ENCODE peak calls at places on chromosomes 7 and 10, in six cellular contexts. G, J, H, E, C and D are unnamed samples.

GRCh38 chr7:6026011-6026819 is 5.0 kb upstream of the ANKRD61 start:
- DNase-seq in G (peak), J (peak), H (peak), E (peak), C (peak), D (no peak)

GRCh38 chr7:128447944-128448556 is 7.6 kb upstream of the HILPDA start:
- DNase-seq in G (no peak), J (no peak), H (no peak), E (no peak), C (no peak), D (peak)

GRCh38 chr10:128008521-128009250 is 101.8 kb downstream of the PTPRE start:
- DNase-seq in G (no peak), J (no peak), H (no peak), E (no peak), C (no peak), D (no peak)

GRCh38 chr10:101136007-101136707 is 5.1 kb downstream of the TLX1 start:
- DNase-seq in G (no peak), J (peak), H (no peak), E (no peak), C (no peak), D (no peak)

GRCh38 chr10:69065406-69066361 is 22.2 kb upstream of the SRGN start:
- DNase-seq in G (peak), J (no peak), H (peak), E (no peak), C (no peak), D (no peak)

GRCh38 chr10:13977861-13978843 is 352.6 kb downstream of the FRMD4A start:
- DNase-seq in G (peak), J (no peak), H (no peak), E (no peak), C (no peak), D (no peak)

GRCh38 chr7:91242097-91242846 is 22.0 kb upstream of the FZD1 start:
- DNase-seq in G (peak), J (no peak), H (no peak), E (no peak), C (no peak), D (no peak)

GRCh38 chr10:131697461-131698128 is 203.2 kb upstream of the PPP2R2D start:
- DNase-seq in G (no peak), J (peak), H (no peak), E (no peak), C (no peak), D (no peak)

GRCh38 chr10:4131407-4132215 is 346.6 kb upstream of the KLF6 start:
- DNase-seq in G (peak), J (no peak), H (peak), E (peak), C (peak), D (no peak)

GRCh38 chr10:78752708-78753107 is 316.1 kb upstream of the ZMIZ1 start:
- DNase-seq in G (no peak), J (no peak), H (no peak), E (no peak), C (no peak), D (no peak)

GRCh38 chr10:71326464-71326881 is 7.4 kb downstream of the SLC29A3 start:
- DNase-seq in G (no peak), J (no peak), H (no peak), E (no peak), C (no peak), D (no peak)

GRCh38 chr7:74027683-74028320 is at the start of gene ELN:
- DNase-seq in G (peak), J (peak), H (no peak), E (no peak), C (no peak), D (peak)

GRCh38 chr7:107047902-107048782 is 3.6 kb downstream of the PRKAR2B start:
- DNase-seq in G (peak), J (peak), H (no peak), E (no peak), C (no peak), D (no peak)

GRCh38 chr7:149459540-149460433 is 1.1 kb downstream of the ZNF777 start:
- DNase-seq in G (peak), J (peak), H (peak), E (no peak), C (no peak), D (peak)

GRCh38 chr7:2513702-2514101 is 5.9 kb upstream of the LFNG start:
- DNase-seq in G (no peak), J (no peak), H (no peak), E (no peak), C (no peak), D (no peak)

GRCh38 chr7:141074997-141075396 is 1.1 kb downstream of the TMEM178B start:
- DNase-seq in G (no peak), J (no peak), H (no peak), E (no peak), C (no peak), D (no peak)

GRCh38 chr10:94107191-94107590 is 113.5 kb downstream of the PLCE1 start:
- DNase-seq in G (no peak), J (no peak), H (no peak), E (no peak), C (no peak), D (peak)

GRCh38 chr7:82172017-82172416 is 271.6 kb downstream of the CACNA2D1 start:
- DNase-seq in G (no peak), J (no peak), H (no peak), E (no peak), C (no peak), D (no peak)

GRCh38 chr10:58412502-58412961 is 27.3 kb downstream of the TFAM start:
- DNase-seq in G (peak), J (peak), H (no peak), E (no peak), C (no peak), D (no peak)

GRCh38 chr7:40213856-40214255 is 79.1 kb downstream of the SUGCT start:
- DNase-seq in G (peak), J (no peak), H (no peak), E (no peak), C (no peak), D (no peak)

GRCh38 chr10:99652800-99653390 is 6.4 kb upstream of the ENTPD7 start:
- DNase-seq in G (no peak), J (no peak), H (no peak), E (no peak), C (no peak), D (no peak)

GRCh38 chr7:50335795-50336754 is 31.6 kb downstream of the IKZF1 start:
- DNase-seq in G (no peak), J (peak), H (peak), E (peak), C (peak), D (no peak)

GRCh38 chr7:96933067-96933645 is 72.2 kb upstream of the DLX6 start:
- DNase-seq in G (no peak), J (no peak), H (no peak), E (no peak), C (no peak), D (no peak)

GRCh38 chr7:17526621-17527020 is 228.2 kb downstream of the AHR start:
- DNase-seq in G (peak), J (no peak), H (no peak), E (no peak), C (no peak), D (no peak)

GRCh38 chr10:124626759-124627380 is 117.3 kb downstream of the FAM53B start:
- DNase-seq in G (no peak), J (no peak), H (peak), E (no peak), C (no peak), D (no peak)

GRCh38 chr10:49397036-49397999 is 1.4 kb upstream of the DRGX start:
- DNase-seq in G (peak), J (peak), H (no peak), E (no peak), C (no peak), D (no peak)

GRCh38 chr10:23158370-23158769 is 33.7 kb upstream of the PTF1A start:
- DNase-seq in G (peak), J (peak), H (peak), E (peak), C (peak), D (peak)

GRCh38 chr10:3077940-3078630 is 10.7 kb downstream of the PFKP start:
- DNase-seq in G (no peak), J (no peak), H (no peak), E (no peak), C (no peak), D (no peak)

GRCh38 chr7:155194531-155195140 is 103.0 kb upstream of the INSIG1 start:
- DNase-seq in G (no peak), J (no peak), H (no peak), E (no peak), C (no peak), D (no peak)

GRCh38 chr10:79487296-79488194 is 24.8 kb upstream of the EIF5AL1 start:
- DNase-seq in G (peak), J (peak), H (peak), E (no peak), C (peak), D (no peak)

GRCh38 chr10:95431900-95432342 is 129.2 kb downstream of the SORBS1 start:
- DNase-seq in G (no peak), J (no peak), H (peak), E (no peak), C (no peak), D (no peak)

GRCh38 chr10:24866615-24867583 is 85.5 kb downstream of the PRTFDC1 start:
- DNase-seq in G (peak), J (peak), H (no peak), E (no peak), C (no peak), D (no peak)

GRCh38 chr10:50805981-50806622 is 66.4 kb downstream of the ASAH2B start:
- DNase-seq in G (no peak), J (no peak), H (no peak), E (no peak), C (no peak), D (no peak)

GRCh38 chr10:96509017-96509641 is 4.6 kb downstream of the TLL2 start:
- DNase-seq in G (peak), J (peak), H (no peak), E (no peak), C (no peak), D (peak)

GRCh38 chr10:5665380-5666323 is 743 bp downstream of the ASB13 start:
- DNase-seq in G (peak), J (no peak), H (no peak), E (peak), C (no peak), D (no peak)

GRCh38 chr7:152896217-152896616 is 136.7 kb downstream of the ACTR3B start:
- DNase-seq in G (no peak), J (no peak), H (no peak), E (no peak), C (no peak), D (no peak)

GRCh38 chr7:19587291-19587690 is 121.5 kb downstream of the POLR1F start:
- DNase-seq in G (no peak), J (peak), H (peak), E (no peak), C (no peak), D (no peak)

GRCh38 chr10:130708465-130708864 is 572.3 kb downstream of the GLRX3 start:
- DNase-seq in G (no peak), J (no peak), H (no peak), E (no peak), C (no peak), D (no peak)

GRCh38 chr7:155867734-155868400 is 55.6 kb upstream of the SHH start:
- DNase-seq in G (no peak), J (peak), H (no peak), E (no peak), C (no peak), D (peak)

GRCh38 chr10:10883737-10884136 is 133.9 kb upstream of the CELF2 start:
- DNase-seq in G (no peak), J (no peak), H (no peak), E (no peak), C (no peak), D (no peak)

GRCh38 chr10:10878944-10879343 is 138.7 kb upstream of the CELF2 start:
- DNase-seq in G (no peak), J (no peak), H (no peak), E (no peak), C (no peak), D (peak)

GRCh38 chr10:10886861-10887539 is 130.7 kb upstream of the CELF2 start:
- DNase-seq in G (no peak), J (no peak), H (no peak), E (no peak), C (no peak), D (no peak)

GRCh38 chr10:10881132-10881813 is 136.4 kb upstream of the CELF2 start:
- DNase-seq in G (no peak), J (no peak), H (no peak), E (no peak), C (no peak), D (no peak)
- H3K4me3 ChIP-seq in G (no peak), J (no peak), H (no peak), E (no peak), C (no peak), D (no peak)

GRCh38 chr7:22725585-22725984 is 1.4 kb upstream of the IL6 start:
- DNase-seq in G (peak), J (peak), H (peak), E (no peak), C (no peak), D (no peak)
- H3K4me3 ChIP-seq in G (no peak), J (no peak), H (peak), E (no peak), C (no peak), D (no peak)

GRCh38 chr10:122461729-122462532 is 578 bp downstream of the HTRA1 start:
- DNase-seq in G (peak), J (peak), H (no peak), E (no peak), C (no peak), D (no peak)
- H3K4me3 ChIP-seq in G (peak), J (peak), H (no peak), E (peak), C (peak), D (peak)

DNA sequence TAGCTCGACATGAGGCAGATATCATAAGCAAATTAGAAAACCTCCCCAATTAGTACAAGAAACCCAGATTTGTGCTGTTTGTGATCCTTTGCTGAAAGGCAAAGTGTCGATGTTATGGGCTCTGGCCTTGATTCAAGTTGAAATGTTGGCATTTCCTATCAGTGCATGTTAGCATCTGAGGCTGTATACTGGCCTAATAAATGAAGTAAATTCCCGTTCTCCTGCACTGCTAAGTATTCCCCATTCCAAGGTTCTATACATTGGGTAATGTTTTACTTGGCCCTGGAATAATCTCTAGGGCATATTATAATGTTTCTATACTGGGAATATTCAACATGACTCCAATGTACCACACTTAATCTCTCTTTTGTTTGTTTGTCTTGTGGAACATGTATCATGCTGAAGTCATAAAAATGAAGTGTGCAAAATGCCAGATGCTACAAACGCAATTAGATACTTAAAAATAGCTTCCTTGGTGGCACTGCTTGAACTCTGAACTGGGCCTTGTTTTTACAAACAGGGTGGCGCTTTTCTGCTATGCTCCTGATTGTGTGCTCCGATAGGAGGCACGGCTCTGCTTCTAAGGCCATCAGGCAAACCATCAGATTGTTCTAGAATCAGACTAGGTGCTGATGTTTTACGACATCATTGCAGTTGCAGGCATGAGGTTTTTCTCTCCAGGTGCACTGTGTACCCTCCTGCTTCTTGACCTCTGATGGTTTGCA is 156.7 kb upstream of the TCF7L2 start:
- DNase-seq in G (peak), J (no peak), H (no peak), E (no peak), C (no peak), D (no peak)
- H3K4me3 ChIP-seq in G (no peak), J (no peak), H (no peak), E (no peak), C (no peak), D (no peak)

DNA sequence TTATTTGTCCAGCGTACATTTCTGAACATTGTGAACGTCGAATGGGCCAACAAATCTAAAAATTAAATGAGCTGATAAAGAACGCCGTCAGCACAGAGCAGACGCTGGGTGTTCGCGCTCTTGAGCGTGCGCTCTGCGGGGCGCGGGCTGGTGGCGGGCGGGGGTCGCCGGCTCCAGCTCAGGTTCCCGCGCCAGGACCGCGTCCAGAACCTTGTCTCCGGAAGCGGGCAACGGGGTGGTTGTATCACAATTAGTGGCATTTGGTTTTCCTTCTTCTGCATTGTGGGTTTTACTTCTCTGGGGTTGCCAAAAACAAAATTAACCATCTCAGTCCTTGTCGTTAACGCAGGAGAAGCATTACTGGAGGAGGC is 2.4 kb downstream of the CYP2E1 start:
- DNase-seq in G (no peak), J (no peak), H (no peak), E (no peak), C (no peak), D (no peak)
- H3K4me3 ChIP-seq in G (no peak), J (no peak), H (no peak), E (no peak), C (no peak), D (peak)